ENCODE peak calls at places on chromosomes 1 and 21, in eight cellular contexts. Q is fibroblast of lung, J is AG04450, D is A549, S is pancreas, L is tibial artery, A is thoracic aorta, G is cardiac muscle cell. F is an unnamed sample.

GRCh38 chr1:12717301-12717838 is 1.5 kb downstream of the AADACL3 start:
- DNase-seq in Q (no peak), J (no peak), D (no peak), S (no peak), L (no peak), A (no peak), G (no peak), F (no peak)

GRCh38 chr1:101101362-101101761 is 75.8 kb upstream of the DPH5 start:
- DNase-seq in Q (peak), J (no peak), D (no peak), S (no peak), L (no peak), A (no peak), G (no peak), F (no peak)

GRCh38 chr1:33163621-33164071 is 18.2 kb downstream of the TRIM62 start:
- DNase-seq in Q (peak), J (peak), D (no peak), S (no peak), L (no peak), A (no peak), G (no peak), F (no peak)

GRCh38 chr21:46118871-46119564 is 21.1 kb downstream of the COL6A2 start:
- DNase-seq in Q (no peak), J (no peak), D (no peak), S (peak), L (peak), A (no peak), G (no peak), F (peak)

GRCh38 chr1:203006948-203007871 is at the start of gene TMEM183A:
- DNase-seq in Q (peak), J (peak), D (peak), S (peak), L (peak), A (peak), G (peak), F (peak)

GRCh38 chr21:17903029-17903806 is 84.1 kb upstream of the C21orf91 start:
- DNase-seq in Q (peak), J (peak), D (no peak), S (no peak), L (no peak), A (no peak), G (peak), F (no peak)

GRCh38 chr1:161044535-161044907 is 1.3 kb downstream of the USF1 start:
- DNase-seq in Q (no peak), J (no peak), D (no peak), S (no peak), L (no peak), A (no peak), G (no peak), F (no peak)

GRCh38 chr1:93080424-93080823 is 1.3 kb downstream of the MTF2 start:
- DNase-seq in Q (peak), J (peak), D (peak), S (no peak), L (no peak), A (no peak), G (peak), F (no peak)

GRCh38 chr1:18201997-18202719 is 94.6 kb downstream of the IGSF21 start:
- DNase-seq in Q (no peak), J (no peak), D (no peak), S (no peak), L (no peak), A (no peak), G (no peak), F (no peak)

GRCh38 chr1:58619286-58620054 is 42.4 kb upstream of the TACSTD2 start:
- DNase-seq in Q (no peak), J (no peak), D (no peak), S (no peak), L (peak), A (no peak), G (no peak), F (no peak)

DNA sequence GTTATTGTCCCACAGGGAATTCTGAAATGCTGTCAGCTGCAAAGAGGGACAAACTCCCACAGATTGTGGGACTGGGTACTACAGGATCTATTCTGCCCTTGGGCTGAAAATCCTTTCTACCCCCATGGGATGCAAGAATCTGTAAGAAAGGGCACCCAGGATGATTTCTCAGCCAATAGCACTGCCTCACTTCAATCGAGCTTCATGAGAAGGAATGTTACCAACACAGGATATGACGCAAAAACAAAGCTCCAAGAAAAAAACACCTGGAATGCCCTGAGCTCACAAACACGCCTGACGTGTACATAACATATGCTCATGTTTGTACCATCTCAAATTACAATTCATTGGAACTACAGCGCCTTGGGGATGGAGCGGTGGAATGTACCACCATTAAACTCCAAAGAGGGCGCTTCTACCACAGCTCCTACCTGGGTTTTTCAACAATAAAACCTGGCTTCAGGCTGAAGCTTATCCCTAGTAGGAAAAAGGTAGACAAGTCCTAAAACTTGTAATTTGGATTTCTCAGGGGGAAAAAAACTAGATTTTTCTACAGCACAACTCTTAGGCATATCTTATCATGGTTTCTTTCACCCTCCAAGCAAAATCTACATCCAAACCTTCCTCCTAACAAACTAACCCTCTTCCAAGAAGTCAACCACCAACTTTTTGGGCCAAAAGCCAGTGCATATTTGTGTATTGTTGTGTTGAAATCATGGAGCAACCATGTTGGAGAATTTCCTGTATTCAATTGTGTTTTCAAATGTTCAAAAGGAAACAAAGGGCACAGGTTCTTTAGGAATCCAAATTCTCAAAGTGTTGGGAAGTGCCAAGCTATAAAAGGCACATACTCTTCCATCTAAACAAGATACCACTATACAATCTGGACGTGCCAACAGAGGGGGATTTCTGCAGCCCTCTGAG is 78.9 kb downstream of the TGFBR3 start:
- DNase-seq in Q (peak), J (no peak), D (no peak), S (no peak), L (no peak), A (no peak), G (no peak), F (no peak)
- H3K27ac ChIP-seq in Q (no peak), J (no peak), D (no peak), S (no peak), L (no peak), A (no peak), G (no peak), F (no peak)

DNA sequence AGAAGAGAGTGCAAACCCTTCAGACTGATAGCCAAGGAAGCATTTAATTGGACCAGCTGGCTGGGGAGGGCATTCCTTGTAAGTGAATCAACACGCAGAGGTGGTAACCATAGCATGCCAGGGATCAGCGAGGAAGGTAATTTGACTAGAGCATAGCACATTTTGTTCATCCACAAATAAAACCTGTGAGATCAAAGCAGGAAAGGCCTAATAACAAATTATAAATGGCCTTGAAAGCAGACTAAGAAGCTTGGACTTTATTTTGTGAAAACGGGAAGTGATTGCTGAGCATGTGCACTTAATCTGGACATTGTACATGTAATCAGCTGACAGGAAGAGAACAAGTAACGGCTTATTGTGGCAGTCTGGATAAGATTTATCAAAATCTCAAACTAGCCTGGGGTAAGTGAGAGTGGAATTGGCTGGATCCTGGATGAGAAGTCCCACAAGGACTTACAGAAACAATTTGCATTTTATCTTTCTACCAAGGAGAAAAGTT is 11.7 kb upstream of the CD55 start:
- DNase-seq in Q (peak), J (peak), D (peak), S (no peak), L (no peak), A (no peak), G (peak), F (no peak)
- H3K27ac ChIP-seq in Q (no peak), J (no peak), D (peak), S (no peak), L (no peak), A (no peak), G (peak), F (no peak)

GRCh38 chr1:212242288-212242984 is 42.8 kb upstream of the PPP2R5A start:
- DNase-seq in Q (no peak), J (no peak), D (no peak), S (no peak), L (no peak), A (no peak), G (no peak), F (peak)
- H3K27ac ChIP-seq in Q (no peak), J (no peak), D (no peak), S (no peak), L (peak), A (no peak), G (no peak), F (peak)

DNA sequence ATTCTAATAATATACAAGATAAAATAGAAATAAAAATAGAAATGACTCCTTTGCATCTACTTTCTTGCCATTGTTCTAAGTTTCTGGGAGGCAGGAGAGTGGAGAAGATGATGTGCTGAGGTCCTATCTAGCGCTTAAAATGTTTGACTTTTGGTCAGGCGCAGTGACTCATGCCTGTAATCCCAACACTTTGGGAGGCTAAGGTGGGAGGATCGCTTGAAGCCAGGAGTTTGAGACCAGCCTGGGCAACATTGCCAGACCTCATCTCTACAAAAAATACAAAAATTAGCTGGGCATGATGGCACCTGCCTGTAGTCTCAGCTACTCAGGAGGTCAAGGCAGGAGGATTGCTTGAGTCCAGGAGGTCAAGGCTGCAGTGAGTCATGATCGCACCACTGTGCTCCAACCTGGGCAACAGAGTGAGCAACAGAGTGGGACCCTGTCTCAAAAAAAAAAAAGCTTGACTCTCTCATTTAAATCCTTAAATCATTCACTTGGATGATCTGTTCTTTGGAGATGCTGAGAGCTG is 24.2 kb upstream of the SLC45A1 start:
- DNase-seq in Q (no peak), J (no peak), D (no peak), S (no peak), L (no peak), A (no peak), G (no peak), F (no peak)
- H3K27ac ChIP-seq in Q (no peak), J (no peak), D (no peak), S (no peak), L (no peak), A (peak), G (no peak), F (no peak)

DNA sequence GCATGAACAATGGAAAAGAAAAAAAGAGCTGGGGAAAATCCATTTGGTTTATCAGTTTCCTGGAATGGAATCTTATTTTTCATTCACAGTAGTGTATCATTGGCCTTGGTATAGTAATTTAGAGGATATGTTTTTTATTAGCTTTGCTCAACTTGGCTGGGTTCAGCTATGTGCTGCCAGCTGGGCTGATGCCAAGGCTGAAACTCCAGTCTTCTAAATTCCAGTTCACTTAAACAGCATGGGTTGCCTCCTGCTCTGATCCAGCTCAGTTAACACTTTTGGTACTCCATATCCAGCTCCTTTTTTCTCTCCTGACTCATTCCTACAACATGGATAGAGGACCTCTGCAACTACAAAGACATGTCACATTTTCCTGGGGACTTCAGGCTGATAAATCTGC is 80.7 kb upstream of the SLFNL1 start:
- DNase-seq in Q (peak), J (peak), D (no peak), S (peak), L (peak), A (peak), G (no peak), F (peak)
- H3K27ac ChIP-seq in Q (no peak), J (no peak), D (peak), S (no peak), L (peak), A (peak), G (peak), F (no peak)

GRCh38 chr1:15271196-15271595 is 24.2 kb downstream of the FHAD1 start:
- DNase-seq in Q (no peak), J (no peak), D (no peak), S (no peak), L (no peak), A (no peak), G (no peak), F (no peak)

GRCh38 chr1:15275921-15276683 is 29.1 kb downstream of the FHAD1 start:
- DNase-seq in Q (no peak), J (no peak), D (no peak), S (no peak), L (no peak), A (no peak), G (no peak), F (no peak)

GRCh38 chr1:15273274-15273673 is 26.3 kb downstream of the FHAD1 start:
- DNase-seq in Q (no peak), J (no peak), D (no peak), S (no peak), L (no peak), A (no peak), G (no peak), F (no peak)

GRCh38 chr1:15272782-15273127 is 25.7 kb downstream of the FHAD1 start:
- DNase-seq in Q (no peak), J (no peak), D (no peak), S (no peak), L (no peak), A (no peak), G (no peak), F (no peak)

DNA sequence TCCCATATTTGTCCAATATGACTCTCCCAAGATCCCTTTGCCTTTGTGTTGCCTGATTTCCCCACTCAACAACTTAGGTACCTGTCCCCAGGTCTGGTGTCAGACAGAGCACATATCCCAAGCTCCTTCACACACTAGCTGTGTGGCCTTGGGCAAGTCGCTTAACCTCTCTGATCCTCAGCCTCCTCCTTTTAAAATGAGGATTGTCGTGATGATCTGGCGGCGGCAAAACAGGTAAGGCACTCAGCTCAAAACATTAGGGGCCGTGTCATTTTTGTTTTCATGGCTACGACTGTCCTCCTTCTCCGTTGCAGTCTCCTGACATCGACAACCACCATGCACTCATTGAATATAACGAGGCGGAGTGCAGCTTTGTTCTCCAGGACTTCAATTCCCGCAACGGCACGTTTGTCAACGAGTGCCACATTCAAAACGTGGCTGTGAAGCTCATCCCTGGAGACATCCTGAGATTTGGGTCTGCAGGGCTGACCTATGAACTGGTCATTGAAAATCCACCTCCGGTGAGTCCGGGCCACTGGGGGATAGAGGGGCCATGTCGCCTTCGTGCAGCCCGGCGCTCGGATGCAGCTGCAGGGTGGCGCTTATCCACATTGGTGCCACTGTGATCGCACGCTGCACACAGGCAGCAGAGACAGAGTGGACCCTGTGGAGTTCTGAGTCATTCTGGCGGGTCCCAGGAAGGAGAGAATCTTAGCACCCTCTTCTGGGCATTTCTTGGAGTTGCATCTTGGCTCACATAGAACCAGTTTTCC is 25.2 kb downstream of the FHAD1 start:
- DNase-seq in Q (peak), J (peak), D (peak), S (peak), L (peak), A (peak), G (peak), F (peak)
- H3K27ac ChIP-seq in Q (no peak), J (no peak), D (peak), S (no peak), L (no peak), A (no peak), G (no peak), F (no peak)

GRCh38 chr1:205275916-205276315 is 45.6 kb downstream of the NUAK2 start:
- DNase-seq in Q (no peak), J (no peak), D (no peak), S (no peak), L (no peak), A (no peak), G (no peak), F (no peak)

GRCh38 chr1:205274041-205274691 is 46.4 kb downstream of the TMCC2 start:
- DNase-seq in Q (no peak), J (no peak), D (peak), S (no peak), L (no peak), A (no peak), G (no peak), F (no peak)

GRCh38 chr1:205273551-205273982 is 45.8 kb downstream of the TMCC2 start:
- DNase-seq in Q (peak), J (no peak), D (peak), S (peak), L (peak), A (no peak), G (peak), F (peak)

GRCh38 chr1:205275133-205275532 is 46.4 kb downstream of the NUAK2 start:
- DNase-seq in Q (no peak), J (no peak), D (no peak), S (peak), L (no peak), A (no peak), G (no peak), F (peak)

DNA sequence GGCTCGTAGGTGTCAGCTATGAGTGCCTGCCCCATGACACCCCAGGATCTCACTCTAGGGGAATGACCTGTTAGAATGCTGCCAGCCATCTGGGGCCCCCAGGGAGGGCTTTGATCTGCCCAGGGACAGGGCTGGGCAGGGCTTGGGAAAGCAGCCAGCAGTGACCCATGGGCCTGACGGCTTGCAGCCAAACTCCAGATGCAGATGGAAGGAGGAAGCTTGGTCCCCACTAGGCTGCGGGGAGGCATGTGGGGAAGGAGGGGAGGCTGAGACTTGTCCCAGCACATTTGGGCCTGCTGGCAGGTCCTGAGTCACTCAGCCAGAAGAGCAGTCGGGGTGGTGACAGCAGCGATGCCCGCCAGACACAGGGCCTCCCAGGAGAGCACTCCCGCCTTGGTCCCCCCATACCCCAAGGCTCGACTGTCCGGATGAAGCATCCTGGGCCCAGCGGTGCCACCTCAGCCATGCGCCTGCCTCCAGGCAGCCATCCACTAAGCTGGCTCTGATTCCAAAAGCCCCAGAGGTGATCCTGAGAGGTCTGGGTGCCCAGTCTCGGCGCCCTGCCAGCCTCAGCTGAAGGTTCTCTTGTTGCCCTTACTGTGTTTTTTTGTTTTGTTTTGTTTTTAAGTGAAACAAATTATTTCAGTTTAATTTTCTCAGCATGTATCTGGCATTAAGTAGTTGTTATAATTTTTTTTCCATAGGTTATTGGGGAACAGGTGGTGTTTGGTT is 45.0 kb downstream of the NUAK2 start:
- DNase-seq in Q (no peak), J (no peak), D (no peak), S (peak), L (no peak), A (no peak), G (no peak), F (no peak)
- H3K27ac ChIP-seq in Q (no peak), J (no peak), D (peak), S (no peak), L (no peak), A (no peak), G (no peak), F (peak)

F was measured in dorsolateral prefrontal cortex.